ENCODE peak calls at places on chromosome 15, in eight cellular contexts. T is naive thymus-derived CD4-positive, alpha-beta T cell; H is uterus; G is sigmoid colon; M is dorsolateral prefrontal cortex; R is ovary; D is left lung; B is H9. F is an unnamed sample.
A peak's percentile ranks its signal among the peaks of the same experiment; 100 is the strongest.

GRCh38 chr15:89904519-89904918 is 8.2 kb downstream of the ARPIN start:
- DNase-seq in T (no peak), R (no peak), G (no peak), H (no peak), M (no peak), D (peak; percentile 55), B (no peak), F (no peak)

GRCh38 chr15:53404930-53405493 is 354.5 kb downstream of the WDR72 start:
- DNase-seq in G (no peak), M (no peak), T (no peak), B (no peak), R (no peak), D (no peak), H (no peak), F (no peak)

GRCh38 chr15:29776859-29777258 is 45.4 kb downstream of the TJP1 start:
- DNase-seq in T (no peak), M (no peak), B (no peak), D (no peak), R (no peak), H (no peak), G (no peak), F (no peak)

GRCh38 chr15:60790641-60791040 is 311.7 kb upstream of the ICE2 start:
- DNase-seq in G (no peak), H (no peak), R (no peak), T (no peak), M (no peak), B (no peak), D (no peak), F (no peak)

GRCh38 chr15:87645723-87646122 is 610.8 kb downstream of the NTRK3 start:
- DNase-seq in R (no peak), D (no peak), T (no peak), G (no peak), B (no peak), M (no peak), H (no peak), F (no peak)

GRCh38 chr15:61115241-61115640 is 113.9 kb downstream of the RORA start:
- DNase-seq in M (no peak), T (no peak), D (no peak), G (no peak), B (no peak), R (no peak), H (no peak), F (no peak)

GRCh38 chr15:68774521-68775293 is 46.0 kb downstream of the ANP32A start:
- DNase-seq in D (no peak), M (no peak), B (no peak), T (no peak), G (no peak), H (no peak), R (peak; percentile 55), F (no peak)

GRCh38 chr15:43071451-43071850 is 34.4 kb downstream of the UBR1 start:
- DNase-seq in H (no peak), B (no peak), G (no peak), R (no peak), D (no peak), M (no peak), T (no peak), F (no peak)

GRCh38 chr15:62765916-62766315 is 276.6 kb upstream of the TPM1 start:
- DNase-seq in H (no peak), R (no peak), T (no peak), D (no peak), G (no peak), M (no peak), B (no peak), F (no peak)

GRCh38 chr15:52289629-52290081 is 5.9 kb downstream of the MYO5C start:
- DNase-seq in M (no peak), T (no peak), B (no peak), D (peak; percentile 85), H (no peak), G (no peak), R (no peak), F (no peak)

GRCh38 chr15:78110916-78111475 is 18.6 kb downstream of the SH2D7 start:
- DNase-seq in B (no peak), M (no peak), T (no peak), D (peak; percentile 26), H (no peak), R (no peak), G (peak; percentile 43), F (no peak)

GRCh38 chr15:50202003-50202402 is 20.0 kb downstream of the SLC27A2 start:
- DNase-seq in H (no peak), T (no peak), B (no peak), R (no peak), M (no peak), D (no peak), G (no peak), F (no peak)

GRCh38 chr15:88450125-88450798 is 16.9 kb downstream of the MRPL46 start:
- DNase-seq in D (no peak), H (peak; percentile 52), G (peak; percentile 68), T (peak; percentile 72), B (peak; percentile 87), M (peak; percentile 77), R (peak; percentile 33), F (peak; percentile 34)

GRCh38 chr15:61651267-61651666 is 409.0 kb downstream of the VPS13C start:
- DNase-seq in H (no peak), B (no peak), T (no peak), R (no peak), D (no peak), M (no peak), G (no peak), F (no peak)

GRCh38 chr15:25469377-25469776 is 30.6 kb upstream of the UBE3A start:
- DNase-seq in B (no peak), R (no peak), H (no peak), M (no peak), T (no peak), D (no peak), G (no peak), F (no peak)
- H3K27me3 ChIP-seq in B (no peaks in the 10 kb centered on the region), R (no peaks in the 10 kb centered on the region), H (no peaks in the 10 kb centered on the region), M (no peaks in the 10 kb centered on the region), T (no peaks in the 10 kb centered on the region), D (no peaks in the 10 kb centered on the region), G (no peaks in the 10 kb centered on the region), F (no peaks in the 10 kb centered on the region)

DNA sequence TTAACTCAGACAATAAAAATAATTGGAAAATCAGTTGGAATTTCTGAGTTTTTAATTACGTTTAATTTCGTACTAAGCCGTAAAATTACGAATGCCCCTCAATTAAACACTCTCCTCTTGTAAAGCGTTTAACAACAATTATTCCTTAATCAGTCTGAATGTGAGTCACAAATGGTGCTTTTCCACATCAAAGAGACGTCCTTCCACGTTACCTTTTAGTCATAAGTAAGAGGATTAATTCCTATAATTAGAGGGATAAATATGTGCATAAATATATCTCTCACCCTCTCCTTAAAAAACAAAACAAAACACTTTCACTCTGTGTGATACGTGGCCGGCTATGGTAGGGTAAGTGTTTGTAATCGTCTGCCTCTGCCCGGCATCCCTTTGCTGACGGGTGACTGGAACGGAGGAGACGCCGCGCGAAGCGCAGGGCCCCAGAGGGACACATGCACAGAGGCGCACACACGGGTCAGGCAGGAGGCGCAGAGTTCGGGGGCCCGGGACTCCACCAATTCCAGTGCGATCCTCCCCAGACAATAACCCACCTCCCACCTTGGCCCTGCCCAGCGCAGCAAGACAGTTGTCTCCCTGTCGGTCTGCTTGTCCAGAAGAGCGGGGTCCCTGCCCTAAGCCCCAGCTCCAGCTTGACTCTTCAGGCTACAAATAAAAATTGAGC is 9.7 kb upstream of the MEIS2 start:
- DNase-seq in M (no peak), T (no peak), R (no peak), G (peak; percentile 89), H (peak; percentile 65), D (no peak), B (peak; percentile 67), F (no peak)
- H3K27me3 ChIP-seq in M (no peaks in the 10 kb centered on the region), T (peaks cover 40% of the 10 kb centered on the region), R (no peaks in the 10 kb centered on the region), G (no peaks in the 10 kb centered on the region), H (no peaks in the 10 kb centered on the region), D (peaks cover 61% of the 10 kb centered on the region), B (peaks cover 59% of the 10 kb centered on the region), F (peaks cover 51% of the 10 kb centered on the region)

GRCh38 chr15:73156431-73157191 is 104.3 kb downstream of the NEO1 start:
- DNase-seq in H (no peak), R (no peak), T (no peak), G (no peak), M (no peak), B (no peak), D (no peak), F (no peak)

GRCh38 chr15:73146419-73146818 is 94.2 kb downstream of the NEO1 start:
- DNase-seq in T (no peak), M (no peak), D (no peak), G (no peak), R (no peak), B (no peak), H (no peak), F (no peak)

GRCh38 chr15:73153024-73153423 is 100.8 kb downstream of the NEO1 start:
- DNase-seq in D (no peak), H (no peak), B (no peak), G (no peak), T (no peak), M (no peak), R (no peak), F (no peak)

GRCh38 chr15:73153447-73153846 is 101.2 kb downstream of the NEO1 start:
- DNase-seq in T (no peak), M (no peak), D (no peak), G (no peak), R (no peak), B (no peak), H (no peak), F (no peak)

DNA sequence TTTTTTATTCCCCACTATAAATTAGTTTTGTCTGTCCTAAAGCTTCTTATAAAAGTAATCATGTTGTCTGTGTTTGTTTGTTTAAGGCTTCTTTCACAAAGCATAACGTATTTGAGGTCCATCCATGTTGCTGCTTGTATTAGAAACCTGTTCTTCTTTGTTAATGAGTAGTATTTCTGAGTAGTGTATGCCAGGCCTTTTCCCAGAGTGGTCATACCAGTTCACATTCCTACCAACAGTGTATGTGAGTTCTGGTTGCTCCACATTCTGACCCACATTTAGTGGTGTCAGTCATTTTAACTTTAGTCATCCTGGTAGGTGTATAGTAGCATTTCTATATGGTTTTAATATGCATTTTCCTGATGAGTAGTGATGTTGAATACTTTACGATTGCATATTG is 98.6 kb downstream of the NEO1 start:
- DNase-seq in T (no peak), H (no peak), B (no peak), D (no peak), R (no peak), G (no peak), M (no peak), F (no peak)
- H3K27me3 ChIP-seq in T (no peaks in the 10 kb centered on the region), H (no peaks in the 10 kb centered on the region), B (no peaks in the 10 kb centered on the region), D (no peaks in the 10 kb centered on the region), R (no peaks in the 10 kb centered on the region), G (no peaks in the 10 kb centered on the region), M (no peaks in the 10 kb centered on the region), F (no peaks in the 10 kb centered on the region)

GRCh38 chr15:38620108-38620507 is 55.5 kb upstream of the RASGRP1 start:
- DNase-seq in B (no peak), D (no peak), M (no peak), G (no peak), R (no peak), H (no peak), T (no peak), F (no peak)

GRCh38 chr15:38618242-38618925 is 53.8 kb upstream of the RASGRP1 start:
- DNase-seq in B (no peak), T (no peak), R (no peak), D (no peak), H (no peak), G (no peak), M (no peak), F (no peak)

GRCh38 chr15:38620851-38621594 is 56.4 kb upstream of the RASGRP1 start:
- DNase-seq in B (no peak), H (no peak), R (no peak), G (no peak), T (no peak), D (no peak), M (no peak), F (no peak)

GRCh38 chr15:38614621-38615020 is 50.0 kb upstream of the RASGRP1 start:
- DNase-seq in D (no peak), B (no peak), H (no peak), T (no peak), G (no peak), R (no peak), M (no peak), F (no peak)

GRCh38 chr15:38617831-38618230 is 53.2 kb upstream of the RASGRP1 start:
- DNase-seq in G (no peak), T (no peak), H (no peak), R (no peak), D (no peak), M (no peak), B (no peak), F (no peak)
- H3K27me3 ChIP-seq in G (no peaks in the 10 kb centered on the region), T (no peaks in the 10 kb centered on the region), H (no peaks in the 10 kb centered on the region), R (no peaks in the 10 kb centered on the region), D (no peaks in the 10 kb centered on the region), M (no peaks in the 10 kb centered on the region), B (no peaks in the 10 kb centered on the region), F (no peaks in the 10 kb centered on the region)

F was measured in CD8-positive, alpha-beta memory T cell.